ENCODE peak calls at places on chromosomes 3 and 15, in ten cellular contexts. One of them, this sample, is unnamed.

GRCh38 chr15:99249270-99249817 is at the start of gene TTC23:
- DNase-seq in cardiac fibroblast: peak
- DNase-seq in endothelial cell of umbilical vein: peak
- DNase-seq in left lung: no peak
- DNase-seq in ovary: no peak
- DNase-seq in natural killer cell: no peak
- DNase-seq in IMR-90: peak
- DNase-seq in fibroblast of the aortic adventitia: peak
- DNase-seq in transverse colon: peak
- DNase-seq in kidney epithelial cell: peak
- DNase-seq in this sample: no peak

GRCh38 chr3:9216736-9217135 is 32.7 kb downstream of the SRGAP3 start:
- DNase-seq in cardiac fibroblast: no peak
- DNase-seq in endothelial cell of umbilical vein: no peak
- DNase-seq in left lung: no peak
- DNase-seq in ovary: no peak
- DNase-seq in natural killer cell: no peak
- DNase-seq in IMR-90: no peak
- DNase-seq in fibroblast of the aortic adventitia: no peak
- DNase-seq in transverse colon: no peak
- DNase-seq in kidney epithelial cell: no peak
- DNase-seq in this sample: no peak

GRCh38 chr3:160810360-160810759 is 54.3 kb downstream of the PPM1L start:
- DNase-seq in cardiac fibroblast: peak
- DNase-seq in endothelial cell of umbilical vein: no peak
- DNase-seq in left lung: no peak
- DNase-seq in ovary: no peak
- DNase-seq in natural killer cell: no peak
- DNase-seq in IMR-90: no peak
- DNase-seq in fibroblast of the aortic adventitia: peak
- DNase-seq in transverse colon: no peak
- DNase-seq in kidney epithelial cell: no peak
- DNase-seq in this sample: no peak

GRCh38 chr3:177320765-177321247 is 123.5 kb upstream of the TBL1XR1 start:
- DNase-seq in cardiac fibroblast: peak
- DNase-seq in endothelial cell of umbilical vein: peak
- DNase-seq in left lung: no peak
- DNase-seq in ovary: no peak
- DNase-seq in natural killer cell: no peak
- DNase-seq in IMR-90: no peak
- DNase-seq in fibroblast of the aortic adventitia: peak
- DNase-seq in transverse colon: no peak
- DNase-seq in kidney epithelial cell: no peak
- DNase-seq in this sample: no peak

GRCh38 chr3:44729384-44729910 is at the start of gene ZNF501:
- DNase-seq in cardiac fibroblast: peak
- DNase-seq in endothelial cell of umbilical vein: peak
- DNase-seq in left lung: peak
- DNase-seq in ovary: peak
- DNase-seq in natural killer cell: peak
- DNase-seq in IMR-90: peak
- DNase-seq in fibroblast of the aortic adventitia: peak
- DNase-seq in transverse colon: peak
- DNase-seq in kidney epithelial cell: peak
- DNase-seq in this sample: peak

GRCh38 chr3:139846729-139847128 is 88.3 kb upstream of the CLSTN2 start:
- DNase-seq in cardiac fibroblast: no peak
- DNase-seq in endothelial cell of umbilical vein: no peak
- DNase-seq in left lung: no peak
- DNase-seq in ovary: no peak
- DNase-seq in natural killer cell: no peak
- DNase-seq in IMR-90: no peak
- DNase-seq in fibroblast of the aortic adventitia: no peak
- DNase-seq in transverse colon: no peak
- DNase-seq in kidney epithelial cell: no peak
- DNase-seq in this sample: no peak

GRCh38 chr3:9224490-9224889 is 25.0 kb downstream of the SRGAP3 start:
- DNase-seq in cardiac fibroblast: no peak
- DNase-seq in endothelial cell of umbilical vein: no peak
- DNase-seq in left lung: no peak
- DNase-seq in ovary: no peak
- DNase-seq in natural killer cell: no peak
- DNase-seq in IMR-90: no peak
- DNase-seq in fibroblast of the aortic adventitia: peak
- DNase-seq in transverse colon: no peak
- DNase-seq in kidney epithelial cell: no peak
- DNase-seq in this sample: no peak

GRCh38 chr3:188233320-188233719 is 79.4 kb downstream of the LPP start:
- DNase-seq in cardiac fibroblast: peak
- DNase-seq in endothelial cell of umbilical vein: peak
- DNase-seq in left lung: no peak
- DNase-seq in ovary: no peak
- DNase-seq in natural killer cell: no peak
- DNase-seq in IMR-90: peak
- DNase-seq in fibroblast of the aortic adventitia: peak
- DNase-seq in transverse colon: no peak
- DNase-seq in kidney epithelial cell: no peak
- DNase-seq in this sample: no peak

GRCh38 chr3:196712514-196713413 is 587 bp downstream of the PIGX start:
- DNase-seq in cardiac fibroblast: peak
- DNase-seq in endothelial cell of umbilical vein: peak
- DNase-seq in left lung: peak
- DNase-seq in ovary: peak
- DNase-seq in natural killer cell: no peak
- DNase-seq in IMR-90: peak
- DNase-seq in fibroblast of the aortic adventitia: peak
- DNase-seq in transverse colon: peak
- DNase-seq in kidney epithelial cell: no peak
- DNase-seq in this sample: no peak

GRCh38 chr3:69747511-69748248 is 8.4 kb downstream of the MITF start:
- DNase-seq in cardiac fibroblast: no peak
- DNase-seq in endothelial cell of umbilical vein: no peak
- DNase-seq in left lung: no peak
- DNase-seq in ovary: no peak
- DNase-seq in natural killer cell: no peak
- DNase-seq in IMR-90: peak
- DNase-seq in fibroblast of the aortic adventitia: no peak
- DNase-seq in transverse colon: no peak
- DNase-seq in kidney epithelial cell: no peak
- DNase-seq in this sample: no peak

GRCh38 chr15:29968099-29968892 is 114.5 kb upstream of the GOLGA8J start:
- DNase-seq in cardiac fibroblast: no peak
- DNase-seq in endothelial cell of umbilical vein: no peak
- DNase-seq in left lung: peak
- DNase-seq in ovary: peak
- DNase-seq in natural killer cell: no peak
- DNase-seq in IMR-90: no peak
- DNase-seq in fibroblast of the aortic adventitia: no peak
- DNase-seq in transverse colon: no peak
- DNase-seq in kidney epithelial cell: no peak
- DNase-seq in this sample: peak

DNA sequence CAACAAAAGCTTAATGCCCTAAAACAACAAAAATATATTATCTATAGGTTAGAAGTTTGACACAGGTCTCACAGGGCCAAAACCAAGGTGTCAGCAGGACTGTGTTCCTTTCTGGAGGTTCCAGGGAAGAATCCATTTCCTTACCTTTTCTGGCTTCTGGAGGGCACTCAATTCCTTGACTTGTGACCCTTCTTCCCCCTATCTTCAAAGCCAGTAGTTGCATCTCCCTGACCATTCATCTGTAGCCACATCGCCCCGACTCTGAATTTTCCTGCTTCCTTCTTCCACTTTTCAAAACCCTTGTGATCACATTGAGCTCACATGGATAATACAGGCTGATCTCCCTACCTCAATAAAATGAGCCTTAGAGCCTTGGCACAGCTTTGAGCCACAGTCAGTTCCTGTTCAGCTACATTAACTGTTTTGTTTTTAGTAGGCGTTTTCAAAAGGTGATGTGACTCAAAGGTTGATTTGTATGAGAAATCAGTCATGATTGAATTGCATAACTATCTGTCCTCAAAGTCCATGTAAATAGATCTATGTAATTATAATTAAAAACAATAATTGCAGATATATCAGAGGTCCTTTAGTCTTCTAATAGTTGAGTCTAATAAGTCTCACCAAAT is 12.4 kb downstream of the PFN2 start:
- DNase-seq in cardiac fibroblast: peak
- DNase-seq in endothelial cell of umbilical vein: no peak
- DNase-seq in left lung: no peak
- DNase-seq in ovary: no peak
- DNase-seq in natural killer cell: no peak
- DNase-seq in IMR-90: no peak
- DNase-seq in fibroblast of the aortic adventitia: no peak
- DNase-seq in transverse colon: no peak
- DNase-seq in kidney epithelial cell: no peak
- DNase-seq in this sample: no peak
- TF ChIP-seq CTCF in cardiac fibroblast: peak
- TF ChIP-seq CTCF in endothelial cell of umbilical vein: no peak
- TF ChIP-seq CTCF in left lung: no peak
- TF ChIP-seq CTCF in ovary: no peak
- TF ChIP-seq CTCF in natural killer cell: no peak
- TF ChIP-seq CTCF in IMR-90: no peak
- TF ChIP-seq CTCF in fibroblast of the aortic adventitia: no peak
- TF ChIP-seq CTCF in transverse colon: no peak
- TF ChIP-seq CTCF in kidney epithelial cell: no peak
- TF ChIP-seq CTCF in this sample: peak

DNA sequence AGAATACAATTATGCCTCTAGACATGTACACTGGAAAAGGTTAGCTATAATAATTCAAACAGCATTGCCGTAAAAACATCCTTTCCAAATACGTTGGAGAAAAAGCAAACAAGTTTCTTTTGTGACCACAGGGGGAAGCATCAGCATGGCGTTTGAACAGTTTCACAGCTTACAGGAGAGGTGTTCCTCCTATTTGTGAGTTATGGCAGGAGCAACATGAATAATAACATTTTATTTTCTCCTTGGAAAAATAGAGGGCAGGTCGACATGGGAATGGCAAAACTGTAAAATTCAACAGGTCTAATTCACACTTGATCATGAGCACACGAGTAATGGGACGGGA is 39.7 kb upstream of the GADL1 start:
- DNase-seq in cardiac fibroblast: peak
- DNase-seq in endothelial cell of umbilical vein: peak
- DNase-seq in left lung: no peak
- DNase-seq in ovary: no peak
- DNase-seq in natural killer cell: no peak
- DNase-seq in IMR-90: peak
- DNase-seq in fibroblast of the aortic adventitia: peak
- DNase-seq in transverse colon: no peak
- DNase-seq in kidney epithelial cell: no peak
- DNase-seq in this sample: no peak
- TF ChIP-seq CTCF in cardiac fibroblast: peak
- TF ChIP-seq CTCF in endothelial cell of umbilical vein: peak
- TF ChIP-seq CTCF in left lung: peak
- TF ChIP-seq CTCF in ovary: peak
- TF ChIP-seq CTCF in natural killer cell: no peak
- TF ChIP-seq CTCF in IMR-90: peak
- TF ChIP-seq CTCF in fibroblast of the aortic adventitia: peak
- TF ChIP-seq CTCF in transverse colon: peak
- TF ChIP-seq CTCF in kidney epithelial cell: peak
- TF ChIP-seq CTCF in this sample: peak

GRCh38 chr3:96700322-96701315 is 113.8 kb upstream of the EPHA6 start:
- DNase-seq in cardiac fibroblast: no peak
- DNase-seq in endothelial cell of umbilical vein: no peak
- DNase-seq in left lung: no peak
- DNase-seq in ovary: no peak
- DNase-seq in natural killer cell: no peak
- DNase-seq in IMR-90: no peak
- DNase-seq in fibroblast of the aortic adventitia: no peak
- DNase-seq in transverse colon: no peak
- DNase-seq in kidney epithelial cell: no peak
- DNase-seq in this sample: no peak
- TF ChIP-seq CTCF in cardiac fibroblast: no peak
- TF ChIP-seq CTCF in endothelial cell of umbilical vein: no peak
- TF ChIP-seq CTCF in left lung: no peak
- TF ChIP-seq CTCF in ovary: no peak
- TF ChIP-seq CTCF in natural killer cell: no peak
- TF ChIP-seq CTCF in IMR-90: no peak
- TF ChIP-seq CTCF in fibroblast of the aortic adventitia: no peak
- TF ChIP-seq CTCF in transverse colon: no peak
- TF ChIP-seq CTCF in kidney epithelial cell: no peak
- TF ChIP-seq CTCF in this sample: peak

GRCh38 chr3:157572559-157573270 is 69.5 kb upstream of the VEPH1 start:
- DNase-seq in cardiac fibroblast: peak
- DNase-seq in endothelial cell of umbilical vein: peak
- DNase-seq in left lung: no peak
- DNase-seq in ovary: no peak
- DNase-seq in natural killer cell: no peak
- DNase-seq in IMR-90: peak
- DNase-seq in fibroblast of the aortic adventitia: peak
- DNase-seq in transverse colon: peak
- DNase-seq in kidney epithelial cell: no peak
- DNase-seq in this sample: no peak
- TF ChIP-seq CTCF in cardiac fibroblast: peak
- TF ChIP-seq CTCF in endothelial cell of umbilical vein: peak
- TF ChIP-seq CTCF in left lung: peak
- TF ChIP-seq CTCF in ovary: no peak
- TF ChIP-seq CTCF in natural killer cell: peak
- TF ChIP-seq CTCF in IMR-90: peak
- TF ChIP-seq CTCF in fibroblast of the aortic adventitia: peak
- TF ChIP-seq CTCF in transverse colon: peak
- TF ChIP-seq CTCF in kidney epithelial cell: peak
- TF ChIP-seq CTCF in this sample: peak

GRCh38 chr3:100468676-100469075 is 23.7 kb upstream of the TMEM45A start:
- DNase-seq in cardiac fibroblast: no peak
- DNase-seq in endothelial cell of umbilical vein: no peak
- DNase-seq in left lung: no peak
- DNase-seq in ovary: no peak
- DNase-seq in natural killer cell: no peak
- DNase-seq in IMR-90: no peak
- DNase-seq in fibroblast of the aortic adventitia: no peak
- DNase-seq in transverse colon: no peak
- DNase-seq in kidney epithelial cell: no peak
- DNase-seq in this sample: no peak
- TF ChIP-seq CTCF in cardiac fibroblast: no peak
- TF ChIP-seq CTCF in endothelial cell of umbilical vein: no peak
- TF ChIP-seq CTCF in left lung: no peak
- TF ChIP-seq CTCF in ovary: no peak
- TF ChIP-seq CTCF in natural killer cell: no peak
- TF ChIP-seq CTCF in IMR-90: no peak
- TF ChIP-seq CTCF in fibroblast of the aortic adventitia: no peak
- TF ChIP-seq CTCF in transverse colon: no peak
- TF ChIP-seq CTCF in kidney epithelial cell: no peak
- TF ChIP-seq CTCF in this sample: no peak

GRCh38 chr15:53713218-53713617 is 46.2 kb downstream of the WDR72 start:
- DNase-seq in cardiac fibroblast: no peak
- DNase-seq in endothelial cell of umbilical vein: no peak
- DNase-seq in left lung: no peak
- DNase-seq in ovary: no peak
- DNase-seq in natural killer cell: no peak
- DNase-seq in IMR-90: no peak
- DNase-seq in fibroblast of the aortic adventitia: no peak
- DNase-seq in transverse colon: no peak
- DNase-seq in kidney epithelial cell: no peak
- DNase-seq in this sample: no peak

GRCh38 chr15:53721334-53722087 is 38.0 kb downstream of the WDR72 start:
- DNase-seq in cardiac fibroblast: no peak
- DNase-seq in endothelial cell of umbilical vein: no peak
- DNase-seq in left lung: no peak
- DNase-seq in ovary: no peak
- DNase-seq in natural killer cell: no peak
- DNase-seq in IMR-90: no peak
- DNase-seq in fibroblast of the aortic adventitia: no peak
- DNase-seq in transverse colon: no peak
- DNase-seq in kidney epithelial cell: no peak
- DNase-seq in this sample: no peak

GRCh38 chr15:53716909-53717878 is 42.3 kb downstream of the WDR72 start:
- DNase-seq in cardiac fibroblast: no peak
- DNase-seq in endothelial cell of umbilical vein: peak
- DNase-seq in left lung: no peak
- DNase-seq in ovary: no peak
- DNase-seq in natural killer cell: no peak
- DNase-seq in IMR-90: no peak
- DNase-seq in fibroblast of the aortic adventitia: no peak
- DNase-seq in transverse colon: no peak
- DNase-seq in kidney epithelial cell: no peak
- DNase-seq in this sample: no peak
- TF ChIP-seq CTCF in cardiac fibroblast: no peak
- TF ChIP-seq CTCF in endothelial cell of umbilical vein: peak
- TF ChIP-seq CTCF in left lung: no peak
- TF ChIP-seq CTCF in ovary: no peak
- TF ChIP-seq CTCF in natural killer cell: no peak
- TF ChIP-seq CTCF in IMR-90: no peak
- TF ChIP-seq CTCF in fibroblast of the aortic adventitia: no peak
- TF ChIP-seq CTCF in transverse colon: no peak
- TF ChIP-seq CTCF in kidney epithelial cell: peak
- TF ChIP-seq CTCF in this sample: peak